ENCODE peak calls at places on chromosomes 1 and 21, in five cellular contexts. E is GM12891, W is suprapubic skin, Y is K562, B is breast epithelium. H is an unnamed sample.

GRCh38 chr1:215957692-215958091 is 390.6 kb downstream of the KCTD3 start:
- DNase-seq in E (no peak), W (no peak), Y (no peak), B (no peak), H (no peak)

GRCh38 chr1:150474869-150475268 is 12.3 kb upstream of the TARS2 start:
- DNase-seq in E (no peak), W (no peak), Y (no peak), B (no peak), H (no peak)

GRCh38 chr1:152167835-152168534 is 9.0 kb upstream of the RPTN start:
- DNase-seq in E (no peak), W (no peak), Y (no peak), B (no peak), H (peak)

GRCh38 chr1:24069817-24070216 is 42.1 kb downstream of the MYOM3 start:
- DNase-seq in E (no peak), W (no peak), Y (no peak), B (no peak), H (no peak)

GRCh38 chr1:64059556-64059955 is 143.9 kb upstream of the UBE2U start:
- DNase-seq in E (no peak), W (no peak), Y (no peak), B (no peak), H (no peak)

GRCh38 chr1:153540394-153541361 is at the start of gene S100A5:
- DNase-seq in E (no peak), W (no peak), Y (no peak), B (no peak), H (no peak)

GRCh38 chr21:34092241-34092921 is 19.0 kb downstream of the MRPS6 start:
- DNase-seq in E (no peak), W (no peak), Y (no peak), B (no peak), H (no peak)

GRCh38 chr1:109904105-109904817 is 6.4 kb upstream of the CSF1 start:
- DNase-seq in E (no peak), W (no peak), Y (no peak), B (no peak), H (no peak)

GRCh38 chr1:165069829-165070228 is 286.7 kb downstream of the LMX1A start:
- DNase-seq in E (no peak), W (no peak), Y (no peak), B (no peak), H (peak)

GRCh38 chr1:75198761-75199160 is 64.6 kb downstream of the LHX8 start:
- DNase-seq in E (no peak), W (no peak), Y (no peak), B (no peak), H (no peak)

GRCh38 chr1:100353073-100353801 is 931 bp downstream of the CDC14A start:
- DNase-seq in E (no peak), W (no peak), Y (peak), B (no peak), H (peak)

GRCh38 chr1:1006305-1007159 is 6.6 kb upstream of the HES4 start:
- DNase-seq in E (no peak), W (no peak), Y (peak), B (no peak), H (no peak)

GRCh38 chr21:35375115-35375514 is 326.0 kb upstream of the RUNX1 start:
- DNase-seq in E (no peak), W (no peak), Y (no peak), B (no peak), H (no peak)

GRCh38 chr1:200535605-200536004 is 84.9 kb downstream of the KIF14 start:
- DNase-seq in E (no peak), W (no peak), Y (peak), B (no peak), H (no peak)

GRCh38 chr1:53172751-53173498 is 23.7 kb upstream of the CPT2 start:
- DNase-seq in E (peak), W (no peak), Y (no peak), B (no peak), H (no peak)

GRCh38 chr1:226597616-226598454 is 49.3 kb downstream of the STUM start:
- DNase-seq in E (no peak), W (no peak), Y (no peak), B (no peak), H (no peak)

GRCh38 chr1:245156041-245156735 is 1.4 kb downstream of the KIF26B start:
- DNase-seq in E (peak), W (peak), Y (peak), B (peak), H (peak)

GRCh38 chr21:39033878-39034589 is 149.2 kb downstream of the PSMG1 start:
- DNase-seq in E (no peak), W (no peak), Y (no peak), B (no peak), H (peak)

GRCh38 chr1:111475706-111476105 is 1.9 kb downstream of the C1orf162 start:
- DNase-seq in E (no peak), W (no peak), Y (no peak), B (no peak), H (no peak)

GRCh38 chr1:229368347-229368746 is 25.5 kb upstream of the CCSAP start:
- DNase-seq in E (no peak), W (no peak), Y (no peak), B (no peak), H (no peak)

GRCh38 chr1:50970927-50971582 is 1.0 kb downstream of the CDKN2C start:
- DNase-seq in E (no peak), W (no peak), Y (no peak), B (no peak), H (no peak)

GRCh38 chr21:41171210-41171609 is 3.2 kb downstream of the BACE2 start:
- DNase-seq in E (no peak), W (no peak), Y (no peak), B (peak), H (peak)

GRCh38 chr1:218739426-218739825 is 394.3 kb downstream of the TGFB2 start:
- DNase-seq in E (no peak), W (peak), Y (no peak), B (no peak), H (no peak)

GRCh38 chr1:51234721-51235425 is 1.2 kb upstream of the RNF11 start:
- DNase-seq in E (peak), W (no peak), Y (peak), B (peak), H (peak)

GRCh38 chr21:43304621-43305335 is 122.2 kb downstream of the SIK1 start:
- DNase-seq in E (no peak), W (no peak), Y (no peak), B (no peak), H (no peak)

GRCh38 chr1:169550294-169550693 is 36.0 kb downstream of the F5 start:
- DNase-seq in E (no peak), W (no peak), Y (peak), B (no peak), H (no peak)

GRCh38 chr1:202821467-202821866 is 10.7 kb downstream of the PCAT6 start:
- DNase-seq in E (no peak), W (no peak), Y (no peak), B (no peak), H (no peak)

GRCh38 chr1:111275079-111275478 is 15.6 kb upstream of the CHIA start:
- DNase-seq in E (no peak), W (peak), Y (no peak), B (no peak), H (no peak)

GRCh38 chr1:198253668-198254067 is 96.9 kb downstream of the NEK7 start:
- DNase-seq in E (no peak), W (no peak), Y (no peak), B (no peak), H (no peak)

GRCh38 chr21:44456207-44456914 is 1.1 kb downstream of the LRRC3 start:
- DNase-seq in E (peak), W (no peak), Y (no peak), B (peak), H (no peak)

GRCh38 chr1:97920832-97921571 is at the start of gene DPYD:
- DNase-seq in E (peak), W (peak), Y (peak), B (peak), H (peak)

GRCh38 chr1:202014060-202014459 is 3.7 kb downstream of the ELF3 start:
- DNase-seq in E (no peak), W (no peak), Y (no peak), B (no peak), H (no peak)

GRCh38 chr1:27403065-27403726 is 10.8 kb downstream of the GPR3 start:
- DNase-seq in E (peak), W (no peak), Y (no peak), B (no peak), H (peak)

GRCh38 chr1:151827853-151828252 is 3.7 kb downstream of the RORC start:
- DNase-seq in E (no peak), W (no peak), Y (no peak), B (no peak), H (no peak)

GRCh38 chr1:63772876-63773275 is 941 bp upstream of the ROR1 start:
- DNase-seq in E (no peak), W (no peak), Y (no peak), B (no peak), H (no peak)

GRCh38 chr21:38244885-38245869 is 11.6 kb upstream of the KCNJ15 start:
- DNase-seq in E (no peak), W (no peak), Y (no peak), B (no peak), H (no peak)

DNA sequence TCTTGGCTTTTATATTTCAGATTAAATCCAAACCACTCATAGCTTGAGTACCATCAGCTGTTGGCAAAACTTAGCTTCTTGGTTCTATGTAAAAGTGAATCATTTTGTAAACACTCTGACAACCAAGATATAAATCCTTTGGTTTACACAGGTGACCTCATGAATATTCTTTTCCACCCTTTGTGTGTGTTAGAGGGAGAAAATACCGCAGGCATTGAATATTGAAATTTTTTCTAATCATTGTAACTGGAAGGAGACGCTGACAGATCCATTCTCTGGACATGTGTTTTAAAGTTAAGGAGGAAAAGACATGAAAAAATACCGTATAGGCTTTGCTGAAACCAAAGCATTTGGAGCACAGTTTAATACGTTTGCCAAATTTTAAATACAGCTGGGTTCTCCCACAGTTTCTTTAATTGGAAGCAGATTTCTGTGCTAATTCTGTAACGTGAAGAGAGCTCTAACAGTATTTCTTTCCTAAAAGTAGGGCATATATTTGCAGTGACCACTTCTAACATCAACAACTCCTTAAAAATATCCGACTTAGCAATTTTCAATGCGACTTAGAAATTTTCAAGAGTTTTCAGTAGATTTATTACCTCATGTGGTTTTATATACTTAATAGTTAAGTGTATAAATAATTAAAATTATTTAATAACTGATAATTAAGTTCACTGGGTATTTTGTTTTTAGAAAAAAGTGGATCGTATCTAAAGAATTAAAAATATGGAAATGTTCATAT is 388.2 kb downstream of the USP25 start:
- DNase-seq in E (no peak), W (no peak), Y (no peak), B (no peak), H (no peak)
- TF ChIP-seq POLR2A in E (no peak), W (no peak), Y (no peak), B (no peak), H (no peak)

DNA sequence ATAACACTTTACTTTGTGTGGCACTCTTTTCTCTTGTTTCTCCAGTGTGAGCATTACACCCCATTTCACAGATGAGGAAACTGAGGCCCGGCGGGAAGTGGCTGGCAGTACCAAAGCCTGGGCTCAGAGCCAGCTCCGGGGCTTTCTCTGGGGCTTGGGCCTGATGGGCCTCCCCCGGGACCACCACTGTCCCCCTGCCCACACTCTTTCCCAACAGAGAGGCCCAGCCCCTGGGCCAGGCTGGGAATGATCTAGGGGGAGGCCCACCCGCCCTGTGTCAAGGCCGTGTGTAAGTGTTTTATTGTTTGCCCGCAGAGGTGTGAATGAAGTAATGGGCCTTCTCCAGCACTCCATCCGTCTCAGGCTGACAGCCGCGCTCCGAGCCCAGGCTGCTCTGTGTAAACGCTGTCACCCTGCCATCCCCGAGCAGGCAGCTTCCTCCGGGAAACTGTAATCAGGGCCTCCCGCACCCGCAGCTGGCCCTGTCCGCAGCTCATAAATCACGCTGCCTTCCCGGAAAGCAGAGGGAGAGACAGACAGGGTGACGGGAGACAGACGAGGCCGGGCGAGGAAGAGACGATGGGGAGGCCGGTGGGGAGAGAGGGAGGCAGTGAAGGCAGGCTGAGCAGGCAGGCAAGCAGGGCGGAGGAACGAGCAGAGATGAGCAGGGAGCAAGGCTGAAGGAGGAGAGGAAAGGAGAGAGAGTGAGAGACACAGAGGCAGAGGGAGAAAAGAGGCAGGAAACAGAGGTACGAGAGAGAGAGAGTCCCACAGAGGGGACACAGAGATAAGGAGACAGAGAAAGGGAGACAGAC is 109.7 kb upstream of the ZBTB40 start:
- DNase-seq in E (no peak), W (no peak), Y (no peak), B (no peak), H (peak)
- TF ChIP-seq POLR2AphosphoS5 in E (no peak), W (no peak), Y (no peak), B (no peak), H (peak)

GRCh38 chr1:222624214-222624613 is 6.3 kb downstream of the MIA3 start:
- DNase-seq in E (no peak), W (no peak), Y (no peak), B (no peak), H (no peak)

GRCh38 chr1:222622765-222623164 is 4.9 kb downstream of the MIA3 start:
- DNase-seq in E (no peak), W (no peak), Y (no peak), B (no peak), H (peak)

GRCh38 chr1:222627232-222627631 is 9.3 kb downstream of the MIA3 start:
- DNase-seq in E (no peak), W (no peak), Y (no peak), B (no peak), H (no peak)

GRCh38 chr1:222620566-222620965 is 2.7 kb downstream of the MIA3 start:
- DNase-seq in E (no peak), W (no peak), Y (no peak), B (no peak), H (no peak)

GRCh38 chr1:222623458-222623857 is 5.6 kb downstream of the MIA3 start:
- DNase-seq in E (no peak), W (no peak), Y (no peak), B (no peak), H (no peak)
- TF ChIP-seq POLR2A in E (no peak), W (no peak), Y (no peak), B (no peak), H (no peak)

DNA sequence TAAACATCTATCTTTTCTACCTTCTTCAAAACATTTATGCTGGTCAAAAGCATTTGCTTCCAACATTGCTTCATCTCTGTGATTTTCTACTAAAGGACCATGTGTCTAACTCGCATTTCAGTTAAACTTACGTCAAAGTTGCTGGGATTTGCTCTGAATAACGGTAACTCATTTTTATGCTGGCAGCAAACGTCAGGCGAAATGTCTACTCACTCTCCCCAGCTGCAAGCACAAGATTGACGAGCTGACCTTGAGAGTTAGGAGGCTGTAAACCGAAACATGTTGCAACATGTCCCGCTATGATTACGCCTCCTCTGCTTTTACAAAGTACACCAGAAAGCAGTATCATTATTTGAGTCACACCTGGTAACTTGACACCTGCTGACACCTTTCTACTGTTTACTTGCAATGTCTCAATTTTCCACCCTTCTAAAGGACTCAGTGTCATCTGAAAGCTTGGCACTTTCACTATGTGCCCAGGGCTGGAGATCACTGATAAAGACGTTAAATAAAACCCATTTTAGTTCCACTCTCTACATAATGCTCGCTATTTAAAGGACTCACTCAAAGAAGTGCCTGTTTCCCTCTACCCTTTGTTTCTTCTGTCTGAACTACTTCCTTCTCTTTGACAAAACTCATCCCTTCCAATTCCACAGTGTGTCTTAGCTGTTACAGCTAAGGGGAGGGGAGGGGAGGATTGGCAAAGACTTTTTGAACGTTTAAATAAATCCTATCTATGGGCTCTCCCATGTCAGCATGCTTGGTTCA is 111.9 kb downstream of the PTPN14 start:
- DNase-seq in E (peak), W (no peak), Y (no peak), B (no peak), H (peak)
- TF ChIP-seq POLR2AphosphoS5 in E (peak), W (peak), Y (no peak), B (no peak), H (peak)

DNA sequence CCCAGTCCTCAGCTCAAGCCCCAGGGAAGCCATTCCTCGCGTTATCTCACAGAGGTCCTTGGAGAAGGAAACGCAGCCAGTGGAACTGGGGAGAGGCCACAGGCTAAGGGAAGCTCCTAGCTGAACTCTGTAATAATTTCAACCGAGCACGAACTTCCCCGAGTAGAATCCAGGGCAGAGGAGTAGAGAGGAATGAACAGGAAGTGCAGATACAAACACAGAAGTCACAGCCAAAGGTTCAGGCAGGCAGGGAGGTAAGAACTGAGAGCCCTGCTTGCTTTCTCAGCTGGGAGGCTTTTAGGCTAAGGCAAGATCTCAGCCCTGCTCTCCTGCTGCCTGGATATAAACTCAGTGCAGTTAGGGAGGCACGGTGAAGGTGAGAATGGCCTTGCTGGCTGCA is 23.7 kb downstream of the WARS2 start:
- DNase-seq in E (no peak), W (no peak), Y (no peak), B (no peak), H (no peak)
- TF ChIP-seq POLR2A in E (no peak), W (no peak), Y (no peak), B (no peak), H (no peak)

DNA sequence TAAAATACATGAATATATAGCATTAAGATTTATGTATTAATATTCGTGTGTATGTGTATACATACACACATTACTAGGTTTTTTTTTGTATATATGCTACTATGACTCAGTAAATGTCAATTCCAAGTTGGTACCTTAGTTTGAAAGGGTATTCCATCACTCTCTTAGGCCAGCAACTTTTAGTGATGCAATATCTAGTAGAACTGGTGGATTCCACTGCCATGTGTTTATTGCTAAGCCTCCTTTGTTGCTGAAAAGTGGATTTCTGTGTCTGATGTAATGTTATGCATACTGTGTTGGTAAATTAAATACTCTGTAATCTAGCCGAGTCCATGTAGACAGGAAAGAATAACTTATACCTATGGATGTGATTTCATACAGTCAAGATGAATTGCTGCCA is 16.9 kb upstream of the COL11A1 start:
- DNase-seq in E (no peak), W (no peak), Y (no peak), B (no peak), H (no peak)
- TF ChIP-seq POLR2AphosphoS5 in E (no peak), W (no peak), Y (no peak), B (no peak), H (no peak)

H was measured in prostate gland.